ENCODE peak calls at places on chromosomes 12 and 14, in four cellular contexts. One of them, this sample, is unnamed.
A peak's percentile ranks its signal among the peaks of the same experiment; 100 is the strongest.

GRCh38 chr14:22715186-22715812 is 51.2 kb upstream of the OXA1L start:
- DNase-seq in NCI-H1105: no peak
- DNase-seq in GDM1: no peak
- DNase-seq in activated T-helper 1 cell treated with Interleukin-2 at 50 U/mL for 16 hours: no peak
- DNase-seq in this sample: no peak

GRCh38 chr14:59698793-59699192 is 122.2 kb upstream of the CCDC175 start:
- DNase-seq in NCI-H1105: no peak
- DNase-seq in GDM1: no peak
- DNase-seq in activated T-helper 1 cell treated with Interleukin-2 at 50 U/mL for 16 hours: no peak
- DNase-seq in this sample: no peak

GRCh38 chr14:74531467-74531866 is 37.9 kb downstream of the ISCA2 start:
- DNase-seq in NCI-H1105: no peak
- DNase-seq in GDM1: no peak
- DNase-seq in activated T-helper 1 cell treated with Interleukin-2 at 50 U/mL for 16 hours: no peak
- DNase-seq in this sample: no peak

GRCh38 chr12:106080111-106080732 is 58.5 kb downstream of the NUAK1 start:
- DNase-seq in NCI-H1105: no peak
- DNase-seq in GDM1: no peak
- DNase-seq in activated T-helper 1 cell treated with Interleukin-2 at 50 U/mL for 16 hours: no peak
- DNase-seq in this sample: no peak

GRCh38 chr12:121536058-121536928 is 44.5 kb downstream of the KDM2B start:
- DNase-seq in NCI-H1105: peak; percentile 92
- DNase-seq in GDM1: no peak
- DNase-seq in activated T-helper 1 cell treated with Interleukin-2 at 50 U/mL for 16 hours: peak; percentile 30
- DNase-seq in this sample: peak; percentile 81

GRCh38 chr12:68521321-68521839 is 89.3 kb upstream of the RAP1B start:
- DNase-seq in NCI-H1105: no peak
- DNase-seq in GDM1: no peak
- DNase-seq in activated T-helper 1 cell treated with Interleukin-2 at 50 U/mL for 16 hours: no peak
- DNase-seq in this sample: no peak

GRCh38 chr14:96762650-96763049 is 34.5 kb upstream of the VRK1 start:
- DNase-seq in NCI-H1105: no peak
- DNase-seq in GDM1: peak; percentile 23
- DNase-seq in activated T-helper 1 cell treated with Interleukin-2 at 50 U/mL for 16 hours: no peak
- DNase-seq in this sample: no peak

GRCh38 chr14:50864237-50864636 is 7.6 kb upstream of the ABHD12B start:
- DNase-seq in NCI-H1105: no peak
- DNase-seq in GDM1: no peak
- DNase-seq in activated T-helper 1 cell treated with Interleukin-2 at 50 U/mL for 16 hours: no peak
- DNase-seq in this sample: no peak

GRCh38 chr14:23566782-23567185 is 807 bp downstream of the AP1G2 start:
- DNase-seq in NCI-H1105: no peak
- DNase-seq in GDM1: no peak
- DNase-seq in activated T-helper 1 cell treated with Interleukin-2 at 50 U/mL for 16 hours: no peak
- DNase-seq in this sample: no peak

GRCh38 chr12:113879658-113880057 is 86.5 kb downstream of the RBM19 start:
- DNase-seq in NCI-H1105: no peak
- DNase-seq in GDM1: no peak
- DNase-seq in activated T-helper 1 cell treated with Interleukin-2 at 50 U/mL for 16 hours: no peak
- DNase-seq in this sample: no peak

GRCh38 chr12:77339610-77340009 is 274.2 kb upstream of the E2F7 start:
- DNase-seq in NCI-H1105: no peak
- DNase-seq in GDM1: no peak
- DNase-seq in activated T-helper 1 cell treated with Interleukin-2 at 50 U/mL for 16 hours: no peak
- DNase-seq in this sample: no peak

This sample was measured in hypothalamus.